ENCODE peak calls at places on chromosomes 3 and 15, in eight cellular contexts. J is sigmoid colon; C is K562; R is pancreas; T is CD8-positive, alpha-beta T cell; P is adrenal gland; B is CD4-positive, CD25-positive, alpha-beta regulatory T cell; X is GM23338. Z is an unnamed sample. For H3K36me3 and H3K27me3, the result is how much of the 10 kb centered on the place peaks cover.

GRCh38 chr3:150146891-150147761 is 176.4 kb upstream of the PFN2 start:
- DNase-seq in B (no peak), T (no peak), C (no peak), X (no peak), P (no peak), J (peak), R (no peak), Z (no peak)

GRCh38 chr15:47394410-47394809 is 322.9 kb upstream of the SEMA6D start:
- DNase-seq in P (no peak), C (no peak), B (no peak), R (no peak), X (peak), T (no peak), J (no peak), Z (no peak)

GRCh38 chr3:171753025-171753472 is 57.2 kb downstream of the PLD1 start:
- DNase-seq in J (no peak), B (no peak), C (peak), X (no peak), P (peak), T (no peak), R (no peak), Z (no peak)

GRCh38 chr3:50156991-50157493 is 1.9 kb downstream of the SEMA3F start:
- DNase-seq in P (no peak), X (peak), B (no peak), R (no peak), C (peak), T (no peak), J (no peak), Z (peak)

GRCh38 chr3:30638685-30639412 is 32.4 kb downstream of the TGFBR2 start:
- DNase-seq in T (no peak), B (no peak), J (no peak), C (no peak), P (no peak), R (no peak), X (no peak), Z (no peak)

GRCh38 chr3:159170436-159171003 is 368.7 kb downstream of the MFSD1 start:
- DNase-seq in C (no peak), P (no peak), J (no peak), X (no peak), R (no peak), B (no peak), T (no peak), Z (no peak)

GRCh38 chr3:82386656-82387055 is 625.2 kb upstream of the GBE1 start:
- DNase-seq in B (no peak), R (no peak), X (no peak), J (no peak), P (no peak), T (no peak), C (no peak), Z (no peak)

GRCh38 chr3:8453153-8453552 is 48.5 kb upstream of the LMCD1 start:
- DNase-seq in T (no peak), R (no peak), B (no peak), C (no peak), X (no peak), P (no peak), J (no peak), Z (no peak)

GRCh38 chr15:96889734-96890480 is 559.4 kb downstream of the NR2F2 start:
- DNase-seq in T (no peak), C (no peak), J (no peak), B (no peak), R (no peak), P (no peak), X (no peak), Z (no peak)

GRCh38 chr3:80307844-80308243 is 540.0 kb upstream of the ROBO1 start:
- DNase-seq in P (no peak), J (no peak), T (no peak), X (peak), C (no peak), B (no peak), R (no peak), Z (no peak)

GRCh38 chr15:56225520-56225919 is 18.2 kb downstream of the RFX7 start:
- DNase-seq in P (no peak), B (no peak), C (no peak), T (no peak), J (no peak), R (no peak), X (no peak), Z (no peak)

GRCh38 chr15:56228854-56229253 is 14.8 kb downstream of the RFX7 start:
- DNase-seq in B (no peak), J (no peak), R (no peak), T (no peak), X (no peak), C (no peak), P (no peak), Z (no peak)

GRCh38 chr15:56227315-56227714 is 16.4 kb downstream of the RFX7 start:
- DNase-seq in X (no peak), R (no peak), C (no peak), B (no peak), T (no peak), P (no peak), J (no peak), Z (no peak)

GRCh38 chr15:56227780-56228179 is 15.9 kb downstream of the RFX7 start:
- DNase-seq in T (no peak), B (no peak), X (no peak), R (no peak), C (no peak), P (no peak), J (no peak), Z (no peak)

GRCh38 chr15:56228352-56228751 is 15.3 kb downstream of the RFX7 start:
- DNase-seq in X (no peak), B (no peak), R (no peak), T (no peak), C (no peak), J (no peak), P (no peak), Z (no peak)
- H3K4me3 ChIP-seq in X (no peak), B (no peak), R (no peak), T (no peak), C (no peak), J (no peak), P (no peak), Z (no peak)

GRCh38 chr3:134364061-134364935 is 9.9 kb downstream of the AMOTL2 start:
- DNase-seq in J (peak), T (peak), P (peak), C (peak), B (no peak), X (peak), R (peak), Z (peak)

GRCh38 chr3:134363381-134363755 is 10.9 kb downstream of the AMOTL2 start:
- DNase-seq in J (peak), R (no peak), C (peak), T (no peak), B (no peak), P (no peak), X (no peak), Z (peak)

GRCh38 chr3:134361162-134361831 is 12.9 kb downstream of the AMOTL2 start:
- DNase-seq in B (no peak), R (no peak), J (peak), X (no peak), C (no peak), P (no peak), T (no peak), Z (peak)

GRCh38 chr3:134362221-134362620 is 12.0 kb downstream of the AMOTL2 start:
- DNase-seq in P (no peak), T (no peak), X (no peak), B (no peak), C (no peak), J (no peak), R (no peak), Z (peak)

DNA sequence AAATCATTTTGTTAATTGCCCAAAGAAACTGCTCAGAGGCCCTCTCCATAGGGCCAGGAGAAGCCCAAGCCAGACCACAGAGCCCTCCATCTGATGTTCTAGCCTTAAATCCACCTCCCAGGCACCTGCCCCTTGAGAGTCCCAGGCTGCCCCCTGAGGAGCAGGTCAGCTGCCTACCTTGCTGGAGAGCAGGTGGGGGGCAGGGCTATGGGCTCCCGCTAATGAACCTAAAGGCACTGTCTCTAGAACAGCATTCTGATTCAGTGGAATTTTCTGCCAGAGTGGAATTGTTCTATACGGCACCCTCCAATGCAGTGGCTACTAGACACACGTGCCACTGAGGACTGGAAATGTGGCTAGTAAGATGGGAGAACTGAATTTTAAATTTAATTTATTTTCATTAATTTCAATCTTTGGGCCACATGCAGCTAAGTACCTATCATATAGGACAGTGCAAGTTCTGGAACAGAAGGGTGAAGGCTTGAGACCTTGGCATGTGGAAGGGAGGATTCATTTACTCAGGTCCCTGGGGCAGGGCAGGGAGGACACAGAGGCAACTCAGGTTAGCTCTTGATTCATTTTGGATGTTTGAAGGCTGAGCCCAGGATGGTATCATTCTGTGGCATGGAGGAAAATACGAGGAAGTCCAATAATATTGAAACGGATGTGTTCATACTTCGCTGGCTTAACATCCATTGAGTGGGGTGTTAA is 11.4 kb downstream of the AMOTL2 start:
- DNase-seq in T (no peak), R (no peak), B (no peak), X (no peak), J (peak), C (no peak), P (no peak), Z (peak)
- H3K36me3 ChIP-seq in T (under half), R (under half), B (under half), X (half or more), J (under half), C (under half), P (half or more), Z (half or more)

DNA sequence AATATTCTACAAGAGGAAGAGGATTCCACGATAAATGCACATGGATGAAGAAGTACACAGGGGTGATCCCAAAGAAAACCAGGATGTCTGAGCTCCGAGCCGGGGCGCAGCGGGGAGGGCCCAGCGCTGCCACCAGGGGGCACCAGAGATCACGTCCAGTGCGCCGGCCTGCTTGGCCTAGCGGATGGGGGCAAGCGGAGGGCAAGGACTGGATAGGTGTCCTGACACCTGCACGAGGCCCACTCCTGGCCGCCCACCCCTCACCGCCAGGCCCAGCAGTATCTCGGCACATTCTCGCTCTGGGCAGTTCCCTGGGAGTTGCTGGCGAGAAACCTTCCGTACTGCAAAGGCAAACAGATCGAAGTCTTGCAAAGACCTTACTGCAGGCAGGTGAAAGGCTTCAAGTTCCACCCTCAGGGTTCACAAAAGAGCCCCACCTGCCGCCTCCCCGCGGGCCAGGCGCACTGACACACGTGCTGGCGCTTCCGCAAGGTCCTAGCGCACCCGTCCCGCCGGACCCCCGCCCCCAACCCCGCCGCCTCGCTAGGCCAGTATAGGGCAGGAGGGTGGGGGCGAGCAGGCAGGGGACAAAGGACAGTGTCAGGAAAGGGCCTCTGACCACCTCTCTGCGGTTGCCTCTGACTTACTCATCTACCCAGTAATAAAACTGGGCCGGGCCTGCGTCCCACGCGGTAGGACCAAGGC is 3.3 kb downstream of the ANKRD63 start:
- DNase-seq in C (peak), T (peak), B (peak), R (peak), P (peak), J (peak), X (peak), Z (peak)
- H3K27me3 ChIP-seq in C (under half), T (under half), B (under half), R (under half), P (under half), J (under half), X (half or more), Z (half or more)

GRCh38 chr15:68333775-68334470 is 56.4 kb downstream of the FEM1B start:
- DNase-seq in T (no peak), C (no peak), B (no peak), P (peak), J (peak), R (peak), X (no peak), Z (no peak)

GRCh38 chr15:68335251-68335650 is 57.7 kb downstream of the FEM1B start:
- DNase-seq in R (no peak), X (no peak), C (no peak), T (no peak), P (peak), B (no peak), J (no peak), Z (no peak)

GRCh38 chr15:68335655-68336054 is 58.1 kb downstream of the FEM1B start:
- DNase-seq in B (no peak), C (no peak), J (no peak), T (no peak), R (no peak), P (peak), X (no peak), Z (no peak)

GRCh38 chr15:68332266-68332665 is 54.7 kb downstream of the FEM1B start:
- DNase-seq in R (no peak), B (no peak), C (no peak), J (no peak), T (no peak), X (no peak), P (peak), Z (no peak)

DNA sequence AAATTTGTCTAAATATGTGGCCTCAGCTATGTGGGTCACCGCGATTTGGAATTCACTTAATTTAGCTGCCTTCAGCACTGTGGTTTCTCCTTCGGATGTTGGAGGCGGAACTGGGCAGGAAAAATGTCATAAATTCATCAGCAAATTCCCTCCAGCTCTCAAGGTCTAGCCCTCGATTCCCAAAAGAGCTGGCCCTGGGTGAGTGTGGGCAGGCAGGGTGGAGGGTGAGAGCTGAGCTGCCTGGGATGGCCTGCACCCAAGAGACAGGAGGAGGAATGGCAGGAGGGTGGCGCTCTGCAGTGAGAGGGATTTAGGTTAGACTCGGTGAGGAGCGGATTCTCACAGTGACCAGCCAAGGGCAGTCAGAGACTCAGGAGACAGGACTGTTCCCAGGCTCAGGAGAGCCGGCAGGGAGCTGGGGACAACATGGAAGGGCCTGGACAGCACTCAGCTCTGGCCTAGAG is 57.1 kb downstream of the FEM1B start:
- DNase-seq in B (no peak), P (peak), T (no peak), C (no peak), X (no peak), R (no peak), J (no peak), Z (no peak)
- H3K4me3 ChIP-seq in B (no peak), P (no peak), T (no peak), C (no peak), X (no peak), R (no peak), J (no peak), Z (no peak)

DNA sequence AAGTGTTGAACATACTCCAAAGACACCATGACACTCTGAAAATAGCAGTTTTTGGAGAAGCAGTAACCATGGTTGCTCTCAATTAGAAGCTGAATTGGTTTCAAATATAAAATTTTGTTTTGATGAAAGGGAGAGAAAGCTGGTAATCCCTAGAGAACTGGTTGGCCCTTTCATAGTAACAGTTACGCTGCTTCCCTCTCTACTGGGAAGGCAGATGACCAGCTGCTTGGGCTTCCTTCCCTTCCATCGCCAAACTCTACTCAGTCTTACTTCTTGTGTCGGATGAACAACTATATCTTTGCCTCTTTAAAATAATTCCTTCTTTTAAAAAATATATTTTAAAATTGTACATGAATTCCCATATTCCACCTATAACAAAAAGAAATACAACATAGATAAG is 19.3 kb downstream of the LARS2 start:
- DNase-seq in T (no peak), B (no peak), J (no peak), X (no peak), P (no peak), R (no peak), C (no peak), Z (no peak)
- H3K36me3 ChIP-seq in T (under half), B (under half), J (under half), X (under half), P (under half), R (under half), C (half or more), Z (under half)

DNA sequence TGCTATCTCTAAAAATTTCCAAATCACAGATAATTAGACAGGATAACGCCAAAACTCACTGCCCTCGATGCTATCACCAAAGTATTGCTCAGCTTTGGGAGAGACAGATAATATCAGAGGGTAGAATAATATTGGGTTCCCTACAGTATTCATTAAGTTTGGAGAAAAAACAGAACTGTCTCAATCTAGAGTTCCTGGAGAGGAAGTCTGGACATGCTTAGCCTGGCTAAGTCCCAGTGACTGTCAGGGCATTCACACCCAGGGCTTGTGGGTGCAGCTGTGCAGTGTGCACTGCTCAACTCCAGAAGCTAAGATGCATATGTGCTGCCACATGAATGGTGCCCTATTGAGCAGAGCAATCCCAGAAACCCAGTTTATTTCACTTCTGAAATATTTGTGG is 459.6 kb upstream of the DPH6 start:
- DNase-seq in J (no peak), T (no peak), B (no peak), P (no peak), R (no peak), X (no peak), C (no peak), Z (no peak)
- H3K27me3 ChIP-seq in J (under half), T (under half), B (under half), P (under half), R (under half), X (under half), C (under half), Z (under half)

GRCh38 chr15:39344662-39345141 is 236.2 kb upstream of the THBS1 start:
- DNase-seq in P (no peak), C (no peak), T (no peak), X (peak), B (no peak), R (no peak), J (no peak), Z (peak)
- H3K4me3 ChIP-seq in P (no peak), C (no peak), T (no peak), X (no peak), B (no peak), R (no peak), J (no peak), Z (no peak)

GRCh38 chr3:43346990-43347749 is 60.8 kb downstream of the SNRK start:
- DNase-seq in B (peak), J (no peak), X (no peak), P (no peak), C (no peak), T (peak), R (no peak), Z (no peak)

GRCh38 chr3:43353393-43353792 is 67.1 kb downstream of the SNRK start:
- DNase-seq in C (no peak), R (no peak), T (no peak), X (no peak), B (no peak), P (no peak), J (no peak), Z (no peak)

GRCh38 chr3:43347774-43348173 is 61.4 kb downstream of the SNRK start:
- DNase-seq in R (no peak), X (no peak), P (no peak), C (no peak), J (no peak), T (no peak), B (no peak), Z (no peak)

GRCh38 chr3:43348852-43349574 is 62.7 kb downstream of the SNRK start:
- DNase-seq in T (no peak), B (no peak), X (no peak), R (no peak), P (no peak), J (no peak), C (no peak), Z (no peak)

DNA sequence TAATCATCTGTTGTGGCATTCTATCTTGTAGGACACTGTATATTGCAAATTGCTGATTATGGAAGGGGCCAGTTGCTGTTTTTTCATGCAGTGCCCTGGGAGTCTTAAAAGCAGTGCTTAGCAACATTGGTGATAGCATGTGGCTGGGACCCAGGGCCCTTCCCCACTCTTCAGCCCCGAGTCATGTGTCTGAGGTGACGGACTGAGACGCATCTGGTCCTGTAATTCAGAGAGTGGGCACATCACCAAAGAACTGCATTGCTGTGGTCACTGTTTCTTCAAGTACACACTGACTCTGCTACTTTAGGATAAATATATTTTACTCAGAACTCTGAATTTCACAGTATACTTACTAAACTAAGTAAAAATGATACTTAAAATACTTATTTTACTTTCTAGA is 63.4 kb downstream of the SNRK start:
- DNase-seq in T (no peak), J (no peak), X (no peak), P (no peak), C (no peak), R (no peak), B (no peak), Z (no peak)
- H3K36me3 ChIP-seq in T (under half), J (under half), X (under half), P (under half), C (under half), R (under half), B (half or more), Z (under half)

GRCh38 chr15:90190606-90191343 is 10.4 kb upstream of the SEMA4B start:
- DNase-seq in P (peak), B (no peak), R (no peak), T (no peak), X (no peak), J (no peak), C (peak), Z (peak)

GRCh38 chr15:90187257-90187868 is 13.8 kb upstream of the SEMA4B start:
- DNase-seq in C (no peak), P (no peak), J (no peak), B (no peak), R (no peak), X (no peak), T (no peak), Z (peak)

GRCh38 chr15:90191344-90191687 is 9.8 kb upstream of the SEMA4B start:
- DNase-seq in X (no peak), P (no peak), J (no peak), T (no peak), C (no peak), B (no peak), R (no peak), Z (no peak)

GRCh38 chr15:90189781-90190467 is 11.2 kb upstream of the SEMA4B start:
- DNase-seq in X (no peak), P (no peak), T (no peak), J (no peak), R (no peak), B (no peak), C (peak), Z (peak)

GRCh38 chr15:90188914-90189748 is 12.0 kb upstream of the SEMA4B start:
- DNase-seq in T (no peak), P (no peak), X (no peak), B (no peak), C (peak), R (no peak), J (no peak), Z (peak)
- H3K27me3 ChIP-seq in T (under half), P (under half), X (under half), B (under half), C (under half), R (under half), J (under half), Z (under half)